ENCODE peak calls at places on chromosomes 5 and 9, in four cellular contexts. N, A, X and J are unnamed samples.
A peak's percentile ranks its signal among the peaks of the same experiment; 100 is the strongest.

GRCh38 chr5:135204151-135204600 is 170.1 kb upstream of the PITX1 start:
- DNase-seq in N (no peak), A (peak; percentile 5), X (no peak), J (no peak)

GRCh38 chr9:107740088-107740980 is 250.8 kb upstream of the KLF4 start:
- DNase-seq in N (no peak), A (no peak), X (no peak), J (no peak)

GRCh38 chr5:98709681-98710080 is 63.8 kb upstream of the RGMB start:
- DNase-seq in N (no peak), A (no peak), X (no peak), J (no peak)

GRCh38 chr5:126591549-126591948 is 3.5 kb downstream of the ALDH7A1 start:
- DNase-seq in N (no peak), A (no peak), X (no peak), J (no peak)

GRCh38 chr5:149317281-149318048 is 27.8 kb upstream of the GRPEL2 start:
- DNase-seq in N (no peak), A (peak; percentile 22), X (peak; percentile 50), J (peak; percentile 13)

GRCh38 chr5:123554601-123555000 is 42.6 kb downstream of the CSNK1G3 start:
- DNase-seq in N (no peak), A (no peak), X (no peak), J (no peak)

GRCh38 chr9:18105996-18106595 is 367.9 kb upstream of the ADAMTSL1 start:
- DNase-seq in N (no peak), A (no peak), X (no peak), J (no peak)

GRCh38 chr9:76373173-76373771 is 21.0 kb downstream of the RFK start:
- DNase-seq in N (peak; percentile 90), A (no peak), X (peak; percentile 53), J (no peak)

GRCh38 chr5:25006734-25007133 is 362.0 kb upstream of the CDH10 start:
- DNase-seq in N (no peak), A (peak; percentile 9), X (peak; percentile 3), J (no peak)

GRCh38 chr9:486156-486555 is 271.5 kb downstream of the DOCK8 start:
- DNase-seq in N (no peak), A (no peak), X (no peak), J (no peak)

DNA sequence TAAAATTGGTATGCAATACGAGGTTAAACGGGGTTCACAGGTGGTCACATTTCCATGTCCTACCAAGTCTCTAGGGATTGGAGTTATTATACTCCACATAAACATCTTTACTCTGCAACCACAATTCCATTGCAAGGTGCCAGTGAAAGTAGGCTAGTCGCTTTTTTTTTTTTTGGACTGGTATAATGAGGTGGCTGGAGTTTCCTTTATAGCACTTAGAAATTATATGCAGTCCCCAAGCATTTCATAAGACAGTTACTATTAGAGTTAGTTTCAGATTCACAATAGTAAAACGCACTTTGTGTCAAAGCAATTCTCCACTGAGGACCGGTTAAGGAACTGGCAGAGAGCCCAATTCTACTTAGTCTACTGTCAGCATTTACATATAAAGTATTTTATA is 1.4 kb downstream of the MEF2C start:
- DNase-seq in N (no peak), A (no peak), X (no peak), J (no peak)
- H3K4me3 ChIP-seq in N (peak overlapping the region; percentile 26), A (peak overlapping the region; percentile 63), X (no peak overlapping the region), J (no peak overlapping the region)

DNA sequence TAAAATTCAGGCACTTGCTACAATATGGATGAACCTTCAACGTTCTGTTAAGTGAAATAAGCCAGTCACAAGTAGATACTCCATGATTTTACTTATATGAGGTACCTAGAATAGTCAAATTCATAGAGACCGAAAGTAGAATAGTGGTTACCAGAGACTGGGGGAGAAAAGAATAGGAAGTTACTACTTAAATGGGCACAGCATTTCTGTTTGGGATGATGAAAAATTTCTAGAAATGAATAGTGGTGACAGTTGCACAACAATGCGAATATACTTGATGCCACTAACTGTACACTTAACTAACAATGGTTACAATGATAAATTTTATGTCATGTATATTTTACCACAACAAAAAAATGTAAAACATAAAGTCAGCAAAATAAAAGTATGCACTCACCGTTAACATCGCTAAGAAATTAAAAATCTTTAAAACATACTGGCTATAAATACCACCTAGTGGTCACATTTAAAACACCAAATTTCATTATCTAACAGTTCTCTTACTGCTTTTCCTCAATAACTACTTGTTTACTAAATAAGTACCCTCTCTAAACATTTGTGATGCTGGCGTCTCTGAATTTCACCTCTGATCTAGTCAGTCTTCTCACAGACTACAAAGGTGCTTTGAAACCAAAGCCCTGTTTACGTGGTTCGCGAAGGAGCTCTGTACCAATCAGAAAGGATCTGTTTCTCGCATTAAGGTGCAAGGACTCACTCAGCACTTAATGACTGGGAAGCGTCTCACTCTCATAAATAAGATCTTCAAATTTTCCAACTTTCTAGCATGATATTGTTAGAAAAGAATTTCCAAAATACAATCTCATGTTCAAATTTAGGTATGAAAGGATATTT is 22.7 kb downstream of the KIF3A start:
- DNase-seq in N (no peak), A (no peak), X (no peak), J (no peak)
- TF ChIP-seq CTCF in N (peak; percentile 48), A (peak; percentile 15), X (peak; percentile 11), J (peak; percentile 25)

GRCh38 chr5:146877783-146878470 is 630 bp downstream of the PPP2R2B start:
- DNase-seq in N (peak; percentile 18), A (no peak), X (peak; percentile 47), J (no peak)
- H3K4me3 ChIP-seq in N (peak overlapping the region; percentile 44), A (peak overlapping the region; percentile 75), X (peak overlapping the region; percentile 54), J (peak overlapping the region; percentile 81)

DNA sequence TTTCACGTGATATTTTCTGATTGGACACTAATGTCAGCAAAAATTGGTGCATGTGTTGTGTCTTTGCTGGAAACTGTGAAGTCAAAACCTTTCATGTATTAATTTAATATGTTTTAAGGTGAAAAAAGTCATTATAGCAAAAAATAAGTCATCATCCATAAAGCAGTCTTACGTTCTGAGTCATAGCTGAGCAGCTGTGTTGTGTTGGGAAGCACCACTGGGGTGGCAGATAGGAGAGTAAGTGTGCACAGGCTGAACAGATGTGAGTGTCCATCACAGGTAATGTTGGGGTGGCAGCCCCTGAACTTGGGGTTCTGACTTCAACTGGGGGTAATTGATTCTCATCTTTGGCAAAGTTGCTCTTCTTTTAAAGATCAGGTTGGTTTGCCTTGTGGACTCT is 156.8 kb downstream of the NXNL2 start:
- DNase-seq in N (no peak), A (no peak), X (no peak), J (no peak)
- TF ChIP-seq CTCF in N (no peak), A (no peak), X (no peak), J (no peak)

DNA sequence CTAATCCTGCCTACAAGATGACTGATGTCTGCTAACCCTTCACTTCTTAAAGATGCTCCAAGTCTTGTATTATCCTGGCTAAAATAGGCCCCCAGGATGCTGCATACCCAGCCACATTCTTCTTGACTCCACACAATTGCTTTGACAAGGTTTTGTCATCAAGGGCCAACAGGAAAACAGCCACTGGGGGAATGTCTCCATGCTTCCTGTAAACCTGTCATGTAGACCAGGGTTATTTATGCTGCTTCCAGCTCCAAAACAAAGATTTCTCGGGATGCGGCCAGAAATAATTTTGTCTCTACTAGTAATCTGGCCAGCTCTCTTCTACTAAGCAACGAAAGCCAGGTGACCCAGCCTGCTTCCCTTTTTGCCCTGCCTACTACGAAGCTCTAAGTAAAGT is 53.8 kb downstream of the SHB start:
- DNase-seq in N (no peak), A (no peak), X (no peak), J (no peak)
- H3K4me3 ChIP-seq in N (no peak overlapping the region), A (no peak overlapping the region), X (no peak overlapping the region), J (no peak overlapping the region)

DNA sequence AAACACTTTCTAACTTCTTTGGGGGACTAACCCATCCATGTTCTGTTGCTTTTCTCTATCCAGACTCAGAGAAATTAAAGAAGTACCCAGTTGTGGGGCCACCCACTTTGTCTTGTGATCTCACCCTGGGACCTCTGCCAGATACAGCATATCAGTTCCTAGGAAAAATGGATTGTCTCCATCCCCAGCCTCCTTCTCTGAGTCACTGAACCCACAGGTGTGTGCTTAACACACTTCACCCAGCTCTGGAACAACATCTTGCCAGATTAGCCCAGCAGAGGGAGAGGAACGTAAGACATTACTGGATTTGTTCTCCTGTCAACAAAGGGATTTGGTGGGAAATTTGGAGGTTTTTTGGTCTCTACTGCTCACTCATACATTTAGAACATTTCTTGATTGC is 19.2 kb downstream of the FAM240B start:
- DNase-seq in N (no peak), A (peak; percentile 67), X (no peak), J (no peak)
- TF ChIP-seq CTCF in N (no peak), A (peak; percentile 39), X (no peak), J (no peak)

GRCh38 chr9:128192601-128193371 is 1.4 kb upstream of the CIZ1 start:
- DNase-seq in N (peak; percentile 77), A (no peak), X (peak; percentile 92), J (peak; percentile 69)
- H3K4me3 ChIP-seq in N (no peak overlapping the region), A (peak overlapping the region; percentile 19), X (peak overlapping the region; percentile 98), J (peak overlapping the region; percentile 75)

GRCh38 chr5:52073993-52074689 is 690.9 kb downstream of the ISL1 start:
- DNase-seq in N (no peak), A (no peak), X (no peak), J (no peak)

DNA sequence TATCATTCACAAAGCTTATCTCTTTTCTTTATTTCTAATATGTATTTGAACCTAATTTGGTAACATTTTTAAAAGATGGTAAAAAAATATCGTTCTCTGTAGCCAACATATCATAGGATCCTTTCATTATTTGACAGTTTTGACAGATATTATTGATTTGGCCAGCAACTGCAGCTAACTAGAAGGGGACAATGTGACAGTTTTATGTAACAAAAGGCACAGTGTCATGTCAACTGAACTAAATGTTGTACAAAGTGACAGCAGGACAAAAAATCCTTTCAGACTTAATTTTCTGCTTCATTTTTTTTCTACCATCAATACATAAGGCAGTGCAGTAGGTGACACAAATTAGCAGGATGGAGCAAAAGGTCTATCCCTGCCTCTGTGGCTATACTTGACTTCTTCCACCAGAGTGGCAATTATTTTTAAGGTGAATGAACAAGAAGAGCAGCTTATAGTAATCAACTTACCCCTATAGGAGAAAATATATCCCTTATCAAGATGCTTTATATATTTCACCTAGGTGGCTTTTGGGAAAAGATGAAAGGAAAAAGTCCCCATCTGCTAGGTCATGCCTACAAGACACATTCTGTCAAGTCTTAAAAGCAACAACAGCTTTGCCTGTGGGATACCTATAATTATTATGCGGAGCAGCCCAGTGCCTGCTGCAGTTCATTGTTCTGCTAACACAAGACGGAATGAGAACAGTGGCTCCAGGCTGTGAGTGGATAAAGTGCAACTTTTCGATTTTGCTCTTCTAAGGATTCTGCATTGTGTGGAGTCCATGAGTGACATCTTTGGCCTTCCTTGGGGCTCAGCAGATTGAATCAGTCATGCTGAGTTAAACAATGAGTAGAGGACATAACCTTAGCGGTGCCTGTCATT is 694.9 kb downstream of the ISL1 start:
- DNase-seq in N (no peak), A (no peak), X (no peak), J (no peak)
- TF ChIP-seq CTCF in N (no peak), A (no peak), X (no peak), J (no peak)